ENCODE peak calls at places on chromosomes 12 and 14, in four cellular contexts. K, M, R and F are unnamed samples.

GRCh38 chr12:46771268-46771837 is 54.4 kb downstream of the SLC38A4 start:
- DNase-seq in K (peak), M (no peak), R (no peak), F (no peak)

GRCh38 chr12:41663487-41664258 is 475.6 kb downstream of the PDZRN4 start:
- DNase-seq in K (peak), M (no peak), R (no peak), F (no peak)

GRCh38 chr12:94676011-94676709 is 25.8 kb upstream of the TMCC3 start:
- DNase-seq in K (no peak), M (peak), R (no peak), F (peak)

GRCh38 chr12:75943730-75944096 is 87.9 kb downstream of the PHLDA1 start:
- DNase-seq in K (no peak), M (no peak), R (no peak), F (no peak)

GRCh38 chr14:75258079-75258802 is 20.4 kb upstream of the FOS start:
- DNase-seq in K (no peak), M (peak), R (no peak), F (peak)

GRCh38 chr12:65535951-65536350 is 257.5 kb downstream of the MSRB3 start:
- DNase-seq in K (no peak), M (no peak), R (no peak), F (no peak)

GRCh38 chr12:43893670-43894069 is 57.8 kb downstream of the TMEM117 start:
- DNase-seq in K (peak), M (no peak), R (no peak), F (no peak)

GRCh38 chr14:100692256-100692655 is 34.4 kb upstream of the DLK1 start:
- DNase-seq in K (no peak), M (no peak), R (no peak), F (no peak)

GRCh38 chr14:92217956-92218355 is 96.2 kb downstream of the CPSF2 start:
- DNase-seq in K (no peak), M (no peak), R (no peak), F (no peak)

GRCh38 chr12:75550401-75550851 is 39.0 kb upstream of the KRR1 start:
- DNase-seq in K (peak), M (peak), R (no peak), F (no peak)

GRCh38 chr12:105106621-105107020 is 910 bp upstream of the WASHC4 start:
- DNase-seq in K (no peak), M (no peak), R (no peak), F (no peak)

GRCh38 chr14:23703027-23703426 is 66.9 kb downstream of the DHRS2 start:
- DNase-seq in K (no peak), M (no peak), R (no peak), F (no peak)

GRCh38 chr14:79514700-79515099 is 696.6 kb downstream of the DIO2 start:
- DNase-seq in K (peak), M (no peak), R (no peak), F (no peak)

GRCh38 chr14:23930742-23931141 is 22.8 kb upstream of the DHRS4 start:
- DNase-seq in K (peak), M (no peak), R (no peak), F (peak)

GRCh38 chr12:113049976-113050742 is 6.4 kb upstream of the DTX1 start:
- DNase-seq in K (no peak), M (no peak), R (no peak), F (no peak)

GRCh38 chr12:3035171-3035570 is 42.0 kb upstream of the TSPAN9 start:
- DNase-seq in K (no peak), M (no peak), R (no peak), F (no peak)

GRCh38 chr12:131044136-131044535 is 90.4 kb downstream of the ADGRD1 start:
- DNase-seq in K (no peak), M (no peak), R (no peak), F (no peak)

GRCh38 chr14:56131004-56131864 is 13.0 kb downstream of the PELI2 start:
- DNase-seq in K (no peak), M (no peak), R (no peak), F (no peak)